ENCODE peak calls at places on chromosomes 5 and 9, in seven cellular contexts. Y is SHP77, F is sigmoid colon, N is RWPE1, E is dorsolateral prefrontal cortex, R is left lobe of liver, S is NCI-H1694 treated with DMSO at 0.1 percent for 48 hours. A is an unnamed sample.

GRCh38 chr5:484556-484955 is 39.7 kb downstream of the SLC9A3 start:
- DNase-seq in N (no peak), Y (no peak), F (no peak), E (no peak), S (no peak), R (no peak), A (no peak)

GRCh38 chr5:142669479-142669878 is 16.4 kb downstream of the FGF1 start:
- DNase-seq in N (no peak), Y (peak; percentile 15), E (no peak), R (no peak), F (no peak), S (peak; percentile 33), A (no peak)

GRCh38 chr9:99430301-99430700 is 208.2 kb downstream of the SEC61B start:
- DNase-seq in N (no peak), S (no peak), E (no peak), R (no peak), F (no peak), Y (no peak), A (peak; percentile 72)

GRCh38 chr5:53478411-53479044 is 1.9 kb upstream of the FST start:
- DNase-seq in R (peak; percentile 58), N (peak; percentile 64), F (no peak), E (no peak), S (peak; percentile 87), Y (peak; percentile 66), A (peak; percentile 76)

GRCh38 chr9:135228345-135228982 is 141.0 kb downstream of the OLFM1 start:
- DNase-seq in F (peak; percentile 40), S (no peak), E (peak; percentile 0), R (no peak), N (no peak), Y (no peak), A (no peak)

GRCh38 chr5:157816682-157817268 is 42.2 kb downstream of the CLINT1 start:
- DNase-seq in S (peak; percentile 11), R (no peak), F (no peak), E (no peak), N (peak; percentile 21), Y (no peak), A (peak; percentile 43)

GRCh38 chr5:150410524-150411244 is 2.0 kb downstream of the CD74 start:
- DNase-seq in E (peak; percentile 64), N (peak; percentile 89), S (peak; percentile 70), Y (peak; percentile 71), F (peak; percentile 88), R (peak; percentile 65), A (peak; percentile 82)

GRCh38 chr5:67908145-67908765 is 307.3 kb upstream of the PIK3R1 start:
- DNase-seq in F (no peak), R (no peak), E (no peak), N (no peak), Y (no peak), S (no peak), A (no peak)

GRCh38 chr5:39266442-39266841 is 47.1 kb upstream of the FYB1 start:
- DNase-seq in R (no peak), E (no peak), N (no peak), F (no peak), S (no peak), Y (no peak), A (peak; percentile 23)

GRCh38 chr9:93296889-93297480 is 113.0 kb downstream of the WNK2 start:
- DNase-seq in R (no peak), S (no peak), F (no peak), N (no peak), E (no peak), Y (no peak), A (no peak)

GRCh38 chr5:134447815-134448520 is 36.3 kb upstream of the CDKN2AIPNL start:
- DNase-seq in Y (no peak), N (no peak), F (peak; percentile 28), R (no peak), E (no peak), S (no peak), A (no peak)

GRCh38 chr5:105508519-105508918 is 1945.9 kb upstream of the NUDT12 start:
- DNase-seq in F (no peak), S (no peak), E (no peak), N (no peak), Y (no peak), R (no peak), A (peak; percentile 0)

GRCh38 chr5:129284010-129284409 is 176.1 kb upstream of the ADAMTS19 start:
- DNase-seq in E (no peak), R (no peak), Y (no peak), N (no peak), S (no peak), F (no peak), A (no peak)

GRCh38 chr5:1550287-1551076 is 26.7 kb upstream of the LPCAT1 start:
- DNase-seq in N (no peak), S (no peak), F (peak; percentile 34), Y (no peak), R (peak; percentile 24), E (no peak), A (no peak)

GRCh38 chr5:4130819-4131218 is 535.2 kb downstream of the IRX1 start:
- DNase-seq in F (no peak), E (no peak), R (no peak), Y (no peak), S (no peak), N (no peak), A (peak; percentile 63)

GRCh38 chr5:136043551-136043950 is 14.8 kb downstream of the TGFBI start:
- DNase-seq in R (no peak), Y (no peak), S (no peak), F (peak; percentile 29), E (no peak), N (no peak), A (peak; percentile 71)

GRCh38 chr5:179879003-179879689 is 20.5 kb upstream of the MRNIP start:
- DNase-seq in E (no peak), F (no peak), R (no peak), N (no peak), Y (no peak), S (no peak), A (no peak)

A was measured in cardiac fibroblast.